ENCODE peak calls at places on chromosomes 6 and 20, in eight cellular contexts. One of them, this sample, is unnamed. For H3K4me1, the result is how much of the 10 kb centered on the place peaks cover.

GRCh38 chr20:40646321-40647212 is 42.5 kb downstream of the MAFB start:
- DNase-seq in CD8-positive, alpha-beta T cell: no peak
- DNase-seq in heart left ventricle: no peak
- DNase-seq in MM.1S: no peak
- DNase-seq in tibial artery: no peak
- DNase-seq in tibial nerve: no peak
- DNase-seq in sigmoid colon: no peak
- DNase-seq in lower lobe of right lung: no peak
- DNase-seq in this sample: no peak

GRCh38 chr20:16922834-16923233 is 174.7 kb downstream of the OTOR start:
- DNase-seq in CD8-positive, alpha-beta T cell: no peak
- DNase-seq in heart left ventricle: no peak
- DNase-seq in MM.1S: no peak
- DNase-seq in tibial artery: no peak
- DNase-seq in tibial nerve: no peak
- DNase-seq in sigmoid colon: no peak
- DNase-seq in lower lobe of right lung: no peak
- DNase-seq in this sample: no peak

GRCh38 chr20:54646156-54646517 is 170.7 kb downstream of the DOK5 start:
- DNase-seq in CD8-positive, alpha-beta T cell: no peak
- DNase-seq in heart left ventricle: no peak
- DNase-seq in MM.1S: no peak
- DNase-seq in tibial artery: no peak
- DNase-seq in tibial nerve: no peak
- DNase-seq in sigmoid colon: no peak
- DNase-seq in lower lobe of right lung: no peak
- DNase-seq in this sample: no peak

GRCh38 chr6:44788387-44788981 is 401.0 kb downstream of the CDC5L start:
- DNase-seq in CD8-positive, alpha-beta T cell: no peak
- DNase-seq in heart left ventricle: no peak
- DNase-seq in MM.1S: no peak
- DNase-seq in tibial artery: no peak
- DNase-seq in tibial nerve: no peak
- DNase-seq in sigmoid colon: no peak
- DNase-seq in lower lobe of right lung: no peak
- DNase-seq in this sample: no peak

GRCh38 chr6:10696655-10697054 is 1.9 kb downstream of the PAK1IP1 start:
- DNase-seq in CD8-positive, alpha-beta T cell: no peak
- DNase-seq in heart left ventricle: no peak
- DNase-seq in MM.1S: no peak
- DNase-seq in tibial artery: no peak
- DNase-seq in tibial nerve: no peak
- DNase-seq in sigmoid colon: no peak
- DNase-seq in lower lobe of right lung: no peak
- DNase-seq in this sample: no peak

GRCh38 chr6:155130161-155130853 is 133.5 kb upstream of the CLDN20 start:
- DNase-seq in CD8-positive, alpha-beta T cell: no peak
- DNase-seq in heart left ventricle: no peak
- DNase-seq in MM.1S: no peak
- DNase-seq in tibial artery: no peak
- DNase-seq in tibial nerve: no peak
- DNase-seq in sigmoid colon: no peak
- DNase-seq in lower lobe of right lung: no peak
- DNase-seq in this sample: no peak

GRCh38 chr6:69732640-69733039 is 64.2 kb downstream of the LMBRD1 start:
- DNase-seq in CD8-positive, alpha-beta T cell: no peak
- DNase-seq in heart left ventricle: no peak
- DNase-seq in MM.1S: no peak
- DNase-seq in tibial artery: no peak
- DNase-seq in tibial nerve: no peak
- DNase-seq in sigmoid colon: no peak
- DNase-seq in lower lobe of right lung: no peak
- DNase-seq in this sample: no peak

GRCh38 chr6:113488812-113489685 is 368.1 kb upstream of the MARCKS start:
- DNase-seq in CD8-positive, alpha-beta T cell: no peak
- DNase-seq in heart left ventricle: no peak
- DNase-seq in MM.1S: no peak
- DNase-seq in tibial artery: no peak
- DNase-seq in tibial nerve: no peak
- DNase-seq in sigmoid colon: no peak
- DNase-seq in lower lobe of right lung: no peak
- DNase-seq in this sample: no peak

GRCh38 chr20:10721112-10721896 is 47.5 kb upstream of the JAG1 start:
- DNase-seq in CD8-positive, alpha-beta T cell: no peak
- DNase-seq in heart left ventricle: no peak
- DNase-seq in MM.1S: no peak
- DNase-seq in tibial artery: no peak
- DNase-seq in tibial nerve: no peak
- DNase-seq in sigmoid colon: no peak
- DNase-seq in lower lobe of right lung: no peak
- DNase-seq in this sample: no peak

GRCh38 chr6:78308025-78308424 is 559.3 kb upstream of the IRAK1BP1 start:
- DNase-seq in CD8-positive, alpha-beta T cell: no peak
- DNase-seq in heart left ventricle: no peak
- DNase-seq in MM.1S: no peak
- DNase-seq in tibial artery: no peak
- DNase-seq in tibial nerve: no peak
- DNase-seq in sigmoid colon: no peak
- DNase-seq in lower lobe of right lung: no peak
- DNase-seq in this sample: peak

GRCh38 chr6:41784581-41785171 is 2.8 kb upstream of the TOMM6 start:
- DNase-seq in CD8-positive, alpha-beta T cell: no peak
- DNase-seq in heart left ventricle: no peak
- DNase-seq in MM.1S: no peak
- DNase-seq in tibial artery: no peak
- DNase-seq in tibial nerve: no peak
- DNase-seq in sigmoid colon: no peak
- DNase-seq in lower lobe of right lung: no peak
- DNase-seq in this sample: no peak

GRCh38 chr6:156944412-156944811 is 167.2 kb downstream of the ARID1B start:
- DNase-seq in CD8-positive, alpha-beta T cell: no peak
- DNase-seq in heart left ventricle: no peak
- DNase-seq in MM.1S: no peak
- DNase-seq in tibial artery: no peak
- DNase-seq in tibial nerve: no peak
- DNase-seq in sigmoid colon: no peak
- DNase-seq in lower lobe of right lung: no peak
- DNase-seq in this sample: no peak

GRCh38 chr6:53048431-53049195 is 16.6 kb upstream of the FBXO9 start:
- DNase-seq in CD8-positive, alpha-beta T cell: no peak
- DNase-seq in heart left ventricle: no peak
- DNase-seq in MM.1S: peak
- DNase-seq in tibial artery: no peak
- DNase-seq in tibial nerve: no peak
- DNase-seq in sigmoid colon: no peak
- DNase-seq in lower lobe of right lung: no peak
- DNase-seq in this sample: no peak

GRCh38 chr20:57205625-57206219 is 60.7 kb downstream of the BMP7 start:
- DNase-seq in CD8-positive, alpha-beta T cell: no peak
- DNase-seq in heart left ventricle: no peak
- DNase-seq in MM.1S: no peak
- DNase-seq in tibial artery: no peak
- DNase-seq in tibial nerve: peak
- DNase-seq in sigmoid colon: no peak
- DNase-seq in lower lobe of right lung: no peak
- DNase-seq in this sample: no peak

GRCh38 chr6:151181701-151182367 is 57.9 kb upstream of the AKAP12 start:
- DNase-seq in CD8-positive, alpha-beta T cell: no peak
- DNase-seq in heart left ventricle: no peak
- DNase-seq in MM.1S: no peak
- DNase-seq in tibial artery: no peak
- DNase-seq in tibial nerve: no peak
- DNase-seq in sigmoid colon: no peak
- DNase-seq in lower lobe of right lung: no peak
- DNase-seq in this sample: no peak

GRCh38 chr6:37566209-37566859 is 66.6 kb upstream of the CCDC167 start:
- DNase-seq in CD8-positive, alpha-beta T cell: peak
- DNase-seq in heart left ventricle: peak
- DNase-seq in MM.1S: peak
- DNase-seq in tibial artery: no peak
- DNase-seq in tibial nerve: peak
- DNase-seq in sigmoid colon: no peak
- DNase-seq in lower lobe of right lung: peak
- DNase-seq in this sample: peak
- H3K4me1 ChIP-seq in CD8-positive, alpha-beta T cell: under half
- H3K4me1 ChIP-seq in heart left ventricle: under half
- H3K4me1 ChIP-seq in MM.1S: under half
- H3K4me1 ChIP-seq in tibial artery: under half
- H3K4me1 ChIP-seq in tibial nerve: under half
- H3K4me1 ChIP-seq in sigmoid colon: under half
- H3K4me1 ChIP-seq in lower lobe of right lung: under half
- H3K4me1 ChIP-seq in this sample: under half

GRCh38 chr6:72746276-72746675 is 124.4 kb downstream of the KCNQ5 start:
- DNase-seq in CD8-positive, alpha-beta T cell: no peak
- DNase-seq in heart left ventricle: no peak
- DNase-seq in MM.1S: no peak
- DNase-seq in tibial artery: no peak
- DNase-seq in tibial nerve: no peak
- DNase-seq in sigmoid colon: no peak
- DNase-seq in lower lobe of right lung: no peak
- DNase-seq in this sample: no peak
- TF ChIP-seq CTCF in CD8-positive, alpha-beta T cell: no peak
- TF ChIP-seq CTCF in heart left ventricle: no peak
- TF ChIP-seq CTCF in MM.1S: no peak
- TF ChIP-seq CTCF in tibial artery: no peak
- TF ChIP-seq CTCF in tibial nerve: no peak
- TF ChIP-seq CTCF in sigmoid colon: no peak
- TF ChIP-seq CTCF in lower lobe of right lung: no peak
- TF ChIP-seq CTCF in this sample: no peak

GRCh38 chr20:47496118-47496517 is 5.6 kb upstream of the NCOA3 start:
- DNase-seq in CD8-positive, alpha-beta T cell: no peak
- DNase-seq in heart left ventricle: no peak
- DNase-seq in MM.1S: no peak
- DNase-seq in tibial artery: no peak
- DNase-seq in tibial nerve: no peak
- DNase-seq in sigmoid colon: no peak
- DNase-seq in lower lobe of right lung: no peak
- DNase-seq in this sample: no peak

GRCh38 chr20:47492284-47492683 is 9.4 kb upstream of the NCOA3 start:
- DNase-seq in CD8-positive, alpha-beta T cell: no peak
- DNase-seq in heart left ventricle: no peak
- DNase-seq in MM.1S: no peak
- DNase-seq in tibial artery: no peak
- DNase-seq in tibial nerve: no peak
- DNase-seq in sigmoid colon: no peak
- DNase-seq in lower lobe of right lung: no peak
- DNase-seq in this sample: no peak

GRCh38 chr20:47490795-47491194 is 10.9 kb upstream of the NCOA3 start:
- DNase-seq in CD8-positive, alpha-beta T cell: no peak
- DNase-seq in heart left ventricle: no peak
- DNase-seq in MM.1S: no peak
- DNase-seq in tibial artery: no peak
- DNase-seq in tibial nerve: no peak
- DNase-seq in sigmoid colon: no peak
- DNase-seq in lower lobe of right lung: no peak
- DNase-seq in this sample: no peak

GRCh38 chr20:47493175-47493953 is 8.3 kb upstream of the NCOA3 start:
- DNase-seq in CD8-positive, alpha-beta T cell: no peak
- DNase-seq in heart left ventricle: peak
- DNase-seq in MM.1S: peak
- DNase-seq in tibial artery: peak
- DNase-seq in tibial nerve: peak
- DNase-seq in sigmoid colon: peak
- DNase-seq in lower lobe of right lung: peak
- DNase-seq in this sample: peak

GRCh38 chr20:47493954-47494293 is 7.8 kb upstream of the NCOA3 start:
- DNase-seq in CD8-positive, alpha-beta T cell: no peak
- DNase-seq in heart left ventricle: no peak
- DNase-seq in MM.1S: no peak
- DNase-seq in tibial artery: no peak
- DNase-seq in tibial nerve: no peak
- DNase-seq in sigmoid colon: no peak
- DNase-seq in lower lobe of right lung: no peak
- DNase-seq in this sample: peak
- H3K4me3 ChIP-seq in CD8-positive, alpha-beta T cell: no peak
- H3K4me3 ChIP-seq in heart left ventricle: no peak
- H3K4me3 ChIP-seq in MM.1S: peak
- H3K4me3 ChIP-seq in tibial artery: no peak
- H3K4me3 ChIP-seq in tibial nerve: no peak
- H3K4me3 ChIP-seq in sigmoid colon: no peak
- H3K4me3 ChIP-seq in lower lobe of right lung: no peak
- H3K4me3 ChIP-seq in this sample: no peak

DNA sequence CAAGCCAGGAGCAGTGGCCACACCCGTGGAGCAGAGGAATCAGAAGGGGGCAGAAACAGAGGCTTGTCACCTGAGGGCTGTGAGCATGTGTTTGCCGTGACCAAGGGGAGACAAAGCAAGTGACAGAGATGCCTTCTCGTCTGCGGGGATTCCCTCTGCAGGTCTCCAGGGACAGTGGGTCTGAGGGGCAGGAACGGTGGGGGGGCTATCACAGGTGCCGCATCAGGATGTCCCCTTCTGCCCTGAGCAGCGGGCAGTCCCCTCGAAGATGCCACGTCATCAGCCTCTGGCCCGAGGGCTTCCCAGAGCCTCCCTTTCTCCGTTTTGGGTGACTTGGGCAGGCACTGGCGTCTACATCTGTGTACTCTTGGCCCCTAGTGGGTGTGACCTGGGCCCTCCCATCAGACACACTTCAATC is 338.7 kb downstream of the PREX1 start:
- DNase-seq in CD8-positive, alpha-beta T cell: no peak
- DNase-seq in heart left ventricle: no peak
- DNase-seq in MM.1S: no peak
- DNase-seq in tibial artery: no peak
- DNase-seq in tibial nerve: no peak
- DNase-seq in sigmoid colon: no peak
- DNase-seq in lower lobe of right lung: no peak
- DNase-seq in this sample: no peak
- H3K4me1 ChIP-seq in CD8-positive, alpha-beta T cell: under half
- H3K4me1 ChIP-seq in heart left ventricle: under half
- H3K4me1 ChIP-seq in MM.1S: under half
- H3K4me1 ChIP-seq in tibial artery: under half
- H3K4me1 ChIP-seq in tibial nerve: under half
- H3K4me1 ChIP-seq in sigmoid colon: under half
- H3K4me1 ChIP-seq in lower lobe of right lung: under half
- H3K4me1 ChIP-seq in this sample: under half

GRCh38 chr6:117840541-117840983 is 66.5 kb upstream of the SLC35F1 start:
- DNase-seq in CD8-positive, alpha-beta T cell: no peak
- DNase-seq in heart left ventricle: no peak
- DNase-seq in MM.1S: peak
- DNase-seq in tibial artery: no peak
- DNase-seq in tibial nerve: no peak
- DNase-seq in sigmoid colon: no peak
- DNase-seq in lower lobe of right lung: no peak
- DNase-seq in this sample: no peak
- TF ChIP-seq CTCF in CD8-positive, alpha-beta T cell: no peak
- TF ChIP-seq CTCF in heart left ventricle: no peak
- TF ChIP-seq CTCF in MM.1S: peak
- TF ChIP-seq CTCF in tibial artery: no peak
- TF ChIP-seq CTCF in tibial nerve: no peak
- TF ChIP-seq CTCF in sigmoid colon: no peak
- TF ChIP-seq CTCF in lower lobe of right lung: peak
- TF ChIP-seq CTCF in this sample: peak

GRCh38 chr6:117681321-117681720 is 6.1 kb downstream of the NUS1 start:
- DNase-seq in CD8-positive, alpha-beta T cell: no peak
- DNase-seq in heart left ventricle: no peak
- DNase-seq in MM.1S: no peak
- DNase-seq in tibial artery: no peak
- DNase-seq in tibial nerve: no peak
- DNase-seq in sigmoid colon: no peak
- DNase-seq in lower lobe of right lung: no peak
- DNase-seq in this sample: no peak
- H3K4me3 ChIP-seq in CD8-positive, alpha-beta T cell: no peak
- H3K4me3 ChIP-seq in heart left ventricle: no peak
- H3K4me3 ChIP-seq in MM.1S: no peak
- H3K4me3 ChIP-seq in tibial artery: no peak
- H3K4me3 ChIP-seq in tibial nerve: no peak
- H3K4me3 ChIP-seq in sigmoid colon: no peak
- H3K4me3 ChIP-seq in lower lobe of right lung: no peak
- H3K4me3 ChIP-seq in this sample: no peak

This sample was measured in Caco-2.